ENCODE peak calls at places on chromosomes 12 and 14, in five cellular contexts. K, D, Q, T and O are unnamed samples.

GRCh38 chr14:100160534-100160916 is 1.1 kb upstream of the DEGS2 start:
- DNase-seq in K (peak), D (no peak), Q (no peak), T (no peak), O (no peak)

GRCh38 chr12:85688837-85689236 is 147.4 kb downstream of the RASSF9 start:
- DNase-seq in K (no peak), D (peak), Q (no peak), T (no peak), O (no peak)

GRCh38 chr12:124599074-124599999 is 31.9 kb upstream of the NCOR2 start:
- DNase-seq in K (no peak), D (peak), Q (no peak), T (no peak), O (no peak)

GRCh38 chr12:98823012-98823411 is 177.9 kb downstream of the APAF1 start:
- DNase-seq in K (peak), D (no peak), Q (no peak), T (no peak), O (no peak)

GRCh38 chr14:68749487-68750475 is 43.1 kb downstream of the ZFP36L1 start:
- DNase-seq in K (no peak), D (peak), Q (no peak), T (no peak), O (no peak)

GRCh38 chr12:115926037-115926670 is 351.3 kb downstream of the MED13L start:
- DNase-seq in K (no peak), D (no peak), Q (no peak), T (no peak), O (no peak)

GRCh38 chr12:14769462-14769836 is 33.8 kb downstream of the WBP11 start:
- DNase-seq in K (peak), D (peak), Q (no peak), T (peak), O (no peak)

GRCh38 chr14:96362071-96362964 is 823 bp downstream of the ATG2B start:
- DNase-seq in K (no peak), D (peak), Q (no peak), T (peak), O (peak)

GRCh38 chr12:131699434-131699833 is 11.5 kb upstream of the SFSWAP start:
- DNase-seq in K (no peak), D (no peak), Q (no peak), T (no peak), O (no peak)

GRCh38 chr14:75123991-75124390 is 2.9 kb downstream of the NEK9 start:
- DNase-seq in K (no peak), D (peak), Q (peak), T (peak), O (no peak)

GRCh38 chr14:52801014-52801708 is 9.8 kb upstream of the GNPNAT1 start:
- DNase-seq in K (peak), D (peak), Q (no peak), T (no peak), O (no peak)

GRCh38 chr14:49970474-49971147 is 77.7 kb downstream of the ARF6 start:
- DNase-seq in K (no peak), D (peak), Q (no peak), T (no peak), O (no peak)

GRCh38 chr14:75232597-75232996 is 46.0 kb upstream of the FOS start:
- DNase-seq in K (no peak), D (no peak), Q (no peak), T (no peak), O (no peak)

GRCh38 chr14:73251516-73252215 is 14.4 kb downstream of the PAPLN start:
- DNase-seq in K (no peak), D (no peak), Q (no peak), T (no peak), O (no peak)

GRCh38 chr12:68495666-68496065 is 115.0 kb upstream of the RAP1B start:
- DNase-seq in K (no peak), D (peak), Q (peak), T (no peak), O (no peak)

GRCh38 chr12:68100241-68100640 is 59.3 kb downstream of the IFNG start:
- DNase-seq in K (no peak), D (no peak), Q (no peak), T (no peak), O (no peak)

GRCh38 chr12:112121780-112122565 is 3.4 kb upstream of the TRAFD1 start:
- DNase-seq in K (peak), D (peak), Q (peak), T (peak), O (no peak)

GRCh38 chr14:96263347-96264199 is 7.6 kb downstream of the BDKRB1 start:
- DNase-seq in K (no peak), D (peak), Q (no peak), T (no peak), O (no peak)

GRCh38 chr12:81216739-81217138 is 138.9 kb downstream of the ACSS3 start:
- DNase-seq in K (no peak), D (no peak), Q (no peak), T (no peak), O (no peak)

GRCh38 chr12:68821357-68822188 is 13.6 kb downstream of the MDM2 start:
- DNase-seq in K (no peak), D (no peak), Q (no peak), T (no peak), O (no peak)

GRCh38 chr12:14643247-14643646 is 53.2 kb downstream of the GUCY2C start:
- DNase-seq in K (no peak), D (peak), Q (no peak), T (no peak), O (no peak)

GRCh38 chr12:6952121-6952859 is 1.1 kb downstream of the PTPN6 start:
- DNase-seq in K (peak), D (no peak), Q (no peak), T (no peak), O (no peak)

GRCh38 chr14:68548194-68549056 is 244.4 kb downstream of the ZFP36L1 start:
- DNase-seq in K (peak), D (peak), Q (peak), T (peak), O (no peak)

GRCh38 chr12:10392394-10392930 is 2.6 kb upstream of the KLRK1 start:
- DNase-seq in K (peak), D (peak), Q (peak), T (peak), O (no peak)

GRCh38 chr12:106074706-106075392 is 63.9 kb downstream of the NUAK1 start:
- DNase-seq in K (no peak), D (peak), Q (no peak), T (no peak), O (no peak)

GRCh38 chr14:102196436-102197230 is 56.9 kb downstream of the WDR20 start:
- DNase-seq in K (no peak), D (no peak), Q (no peak), T (peak), O (no peak)

GRCh38 chr12:109914461-109914860 is 14.4 kb downstream of the TCHP start:
- DNase-seq in K (no peak), D (no peak), Q (no peak), T (no peak), O (no peak)

GRCh38 chr12:110768960-110769359 is 26.3 kb upstream of the PPP1CC start:
- DNase-seq in K (no peak), D (no peak), Q (no peak), T (no peak), O (no peak)

GRCh38 chr14:102768223-102769048 is 8.8 kb upstream of the TRAF3 start:
- DNase-seq in K (no peak), D (no peak), Q (no peak), T (no peak), O (no peak)

GRCh38 chr12:110079477-110080400 is 31.4 kb upstream of the C12orf76 start:
- DNase-seq in K (peak), D (peak), Q (no peak), T (peak), O (no peak)

GRCh38 chr12:62834971-62835547 is 99.9 kb downstream of the PPM1H start:
- DNase-seq in K (peak), D (peak), Q (no peak), T (no peak), O (no peak)

GRCh38 chr14:33402604-33403003 is 463.9 kb downstream of the NPAS3 start:
- DNase-seq in K (no peak), D (no peak), Q (no peak), T (no peak), O (no peak)

GRCh38 chr12:116434155-116435065 is 124.8 kb upstream of the MAP1LC3B2 start:
- DNase-seq in K (peak), D (peak), Q (peak), T (peak), O (no peak)

GRCh38 chr14:72745991-72746980 is 147.6 kb downstream of the DPF3 start:
- DNase-seq in K (no peak), D (peak), Q (peak), T (peak), O (no peak)